ENCODE peak calls at places on chromosome 5, in six cellular contexts. One of them, this sample, is unnamed.

GRCh38 chr5:39219433-39219832 is at the start of gene FYB1:
- DNase-seq in NCI-H1092 treated with DMSO at 0.1 percent for 48 hours: no peak
- DNase-seq in coronary artery: no peak
- DNase-seq in endothelial cell of umbilical vein: no peak
- DNase-seq in fibroblast of villous mesenchyme: peak
- DNase-seq in fibroblast of mammary gland: peak
- DNase-seq in this sample: no peak

GRCh38 chr5:79512692-79513518 is 1.0 kb downstream of the HOMER1 start:
- DNase-seq in NCI-H1092 treated with DMSO at 0.1 percent for 48 hours: no peak
- DNase-seq in coronary artery: no peak
- DNase-seq in endothelial cell of umbilical vein: peak
- DNase-seq in fibroblast of villous mesenchyme: no peak
- DNase-seq in fibroblast of mammary gland: peak
- DNase-seq in this sample: no peak

GRCh38 chr5:64347308-64347707 is 158.5 kb upstream of the RGS7BP start:
- DNase-seq in NCI-H1092 treated with DMSO at 0.1 percent for 48 hours: no peak
- DNase-seq in coronary artery: no peak
- DNase-seq in endothelial cell of umbilical vein: peak
- DNase-seq in fibroblast of villous mesenchyme: no peak
- DNase-seq in fibroblast of mammary gland: no peak
- DNase-seq in this sample: no peak

GRCh38 chr5:55544341-55544740 is 9.6 kb upstream of the PLPP1 start:
- DNase-seq in NCI-H1092 treated with DMSO at 0.1 percent for 48 hours: no peak
- DNase-seq in coronary artery: no peak
- DNase-seq in endothelial cell of umbilical vein: no peak
- DNase-seq in fibroblast of villous mesenchyme: no peak
- DNase-seq in fibroblast of mammary gland: peak
- DNase-seq in this sample: no peak

GRCh38 chr5:159184858-159185381 is 24.4 kb downstream of the RNF145 start:
- DNase-seq in NCI-H1092 treated with DMSO at 0.1 percent for 48 hours: no peak
- DNase-seq in coronary artery: no peak
- DNase-seq in endothelial cell of umbilical vein: peak
- DNase-seq in fibroblast of villous mesenchyme: peak
- DNase-seq in fibroblast of mammary gland: peak
- DNase-seq in this sample: no peak

GRCh38 chr5:150317048-150318003 is 14.6 kb upstream of the ARSI start:
- DNase-seq in NCI-H1092 treated with DMSO at 0.1 percent for 48 hours: no peak
- DNase-seq in coronary artery: no peak
- DNase-seq in endothelial cell of umbilical vein: peak
- DNase-seq in fibroblast of villous mesenchyme: peak
- DNase-seq in fibroblast of mammary gland: peak
- DNase-seq in this sample: no peak

GRCh38 chr5:138287252-138287651 is 12.8 kb upstream of the GFRA3 start:
- DNase-seq in NCI-H1092 treated with DMSO at 0.1 percent for 48 hours: no peak
- DNase-seq in coronary artery: no peak
- DNase-seq in endothelial cell of umbilical vein: no peak
- DNase-seq in fibroblast of villous mesenchyme: no peak
- DNase-seq in fibroblast of mammary gland: no peak
- DNase-seq in this sample: no peak

GRCh38 chr5:393846-394275 is 49.1 kb upstream of the EXOC3 start:
- DNase-seq in NCI-H1092 treated with DMSO at 0.1 percent for 48 hours: no peak
- DNase-seq in coronary artery: peak
- DNase-seq in endothelial cell of umbilical vein: no peak
- DNase-seq in fibroblast of villous mesenchyme: no peak
- DNase-seq in fibroblast of mammary gland: no peak
- DNase-seq in this sample: no peak

GRCh38 chr5:63401434-63402046 is 560.7 kb downstream of the HTR1A start:
- DNase-seq in NCI-H1092 treated with DMSO at 0.1 percent for 48 hours: peak
- DNase-seq in coronary artery: no peak
- DNase-seq in endothelial cell of umbilical vein: peak
- DNase-seq in fibroblast of villous mesenchyme: peak
- DNase-seq in fibroblast of mammary gland: peak
- DNase-seq in this sample: no peak

GRCh38 chr5:93603711-93604118 is 20.7 kb downstream of the NR2F1 start:
- DNase-seq in NCI-H1092 treated with DMSO at 0.1 percent for 48 hours: no peak
- DNase-seq in coronary artery: no peak
- DNase-seq in endothelial cell of umbilical vein: no peak
- DNase-seq in fibroblast of villous mesenchyme: peak
- DNase-seq in fibroblast of mammary gland: no peak
- DNase-seq in this sample: no peak

GRCh38 chr5:152092580-152092979 is 167.9 kb upstream of the GLRA1 start:
- DNase-seq in NCI-H1092 treated with DMSO at 0.1 percent for 48 hours: no peak
- DNase-seq in coronary artery: no peak
- DNase-seq in endothelial cell of umbilical vein: no peak
- DNase-seq in fibroblast of villous mesenchyme: no peak
- DNase-seq in fibroblast of mammary gland: peak
- DNase-seq in this sample: peak

GRCh38 chr5:1594336-1595106 is 70.8 kb upstream of the LPCAT1 start:
- DNase-seq in NCI-H1092 treated with DMSO at 0.1 percent for 48 hours: peak
- DNase-seq in coronary artery: no peak
- DNase-seq in endothelial cell of umbilical vein: peak
- DNase-seq in fibroblast of villous mesenchyme: peak
- DNase-seq in fibroblast of mammary gland: peak
- DNase-seq in this sample: no peak

GRCh38 chr5:78127875-78128274 is 166.6 kb downstream of the AP3B1 start:
- DNase-seq in NCI-H1092 treated with DMSO at 0.1 percent for 48 hours: no peak
- DNase-seq in coronary artery: no peak
- DNase-seq in endothelial cell of umbilical vein: no peak
- DNase-seq in fibroblast of villous mesenchyme: no peak
- DNase-seq in fibroblast of mammary gland: no peak
- DNase-seq in this sample: no peak

GRCh38 chr5:73633060-73633459 is 7.1 kb downstream of the ARHGEF28 start:
- DNase-seq in NCI-H1092 treated with DMSO at 0.1 percent for 48 hours: no peak
- DNase-seq in coronary artery: no peak
- DNase-seq in endothelial cell of umbilical vein: no peak
- DNase-seq in fibroblast of villous mesenchyme: no peak
- DNase-seq in fibroblast of mammary gland: no peak
- DNase-seq in this sample: peak

GRCh38 chr5:176610430-176610763 is 441 bp upstream of the GPRIN1 start:
- DNase-seq in NCI-H1092 treated with DMSO at 0.1 percent for 48 hours: peak
- DNase-seq in coronary artery: no peak
- DNase-seq in endothelial cell of umbilical vein: no peak
- DNase-seq in fibroblast of villous mesenchyme: no peak
- DNase-seq in fibroblast of mammary gland: no peak
- DNase-seq in this sample: no peak

GRCh38 chr5:81895312-81895711 is 76.5 kb upstream of the ATG10 start:
- DNase-seq in NCI-H1092 treated with DMSO at 0.1 percent for 48 hours: no peak
- DNase-seq in coronary artery: no peak
- DNase-seq in endothelial cell of umbilical vein: no peak
- DNase-seq in fibroblast of villous mesenchyme: no peak
- DNase-seq in fibroblast of mammary gland: peak
- DNase-seq in this sample: no peak

GRCh38 chr5:177403826-177404640 is 3.6 kb upstream of the PFN3 start:
- DNase-seq in NCI-H1092 treated with DMSO at 0.1 percent for 48 hours: peak
- DNase-seq in coronary artery: no peak
- DNase-seq in endothelial cell of umbilical vein: peak
- DNase-seq in fibroblast of villous mesenchyme: peak
- DNase-seq in fibroblast of mammary gland: peak
- DNase-seq in this sample: peak

GRCh38 chr5:154480847-154481246 is 2.8 kb upstream of the HAND1 start:
- DNase-seq in NCI-H1092 treated with DMSO at 0.1 percent for 48 hours: no peak
- DNase-seq in coronary artery: no peak
- DNase-seq in endothelial cell of umbilical vein: no peak
- DNase-seq in fibroblast of villous mesenchyme: no peak
- DNase-seq in fibroblast of mammary gland: no peak
- DNase-seq in this sample: no peak

GRCh38 chr5:56450766-56451165 is 217.6 kb upstream of the ANKRD55 start:
- DNase-seq in NCI-H1092 treated with DMSO at 0.1 percent for 48 hours: no peak
- DNase-seq in coronary artery: no peak
- DNase-seq in endothelial cell of umbilical vein: no peak
- DNase-seq in fibroblast of villous mesenchyme: no peak
- DNase-seq in fibroblast of mammary gland: no peak
- DNase-seq in this sample: no peak

GRCh38 chr5:175582697-175583096 is 75.2 kb upstream of the HRH2 start:
- DNase-seq in NCI-H1092 treated with DMSO at 0.1 percent for 48 hours: no peak
- DNase-seq in coronary artery: no peak
- DNase-seq in endothelial cell of umbilical vein: no peak
- DNase-seq in fibroblast of villous mesenchyme: no peak
- DNase-seq in fibroblast of mammary gland: no peak
- DNase-seq in this sample: no peak

GRCh38 chr5:34555699-34556513 is 100.2 kb upstream of the RAI14 start:
- DNase-seq in NCI-H1092 treated with DMSO at 0.1 percent for 48 hours: no peak
- DNase-seq in coronary artery: no peak
- DNase-seq in endothelial cell of umbilical vein: no peak
- DNase-seq in fibroblast of villous mesenchyme: peak
- DNase-seq in fibroblast of mammary gland: no peak
- DNase-seq in this sample: no peak

GRCh38 chr5:104347119-104347708 is 784.6 kb upstream of the NUDT12 start:
- DNase-seq in NCI-H1092 treated with DMSO at 0.1 percent for 48 hours: peak
- DNase-seq in coronary artery: no peak
- DNase-seq in endothelial cell of umbilical vein: peak
- DNase-seq in fibroblast of villous mesenchyme: peak
- DNase-seq in fibroblast of mammary gland: peak
- DNase-seq in this sample: no peak

GRCh38 chr5:151155149-151155776 is 2.3 kb downstream of the ANXA6 start:
- DNase-seq in NCI-H1092 treated with DMSO at 0.1 percent for 48 hours: no peak
- DNase-seq in coronary artery: no peak
- DNase-seq in endothelial cell of umbilical vein: no peak
- DNase-seq in fibroblast of villous mesenchyme: peak
- DNase-seq in fibroblast of mammary gland: peak
- DNase-seq in this sample: no peak

GRCh38 chr5:149400304-149400703 is 21.2 kb upstream of the IL17B start:
- DNase-seq in NCI-H1092 treated with DMSO at 0.1 percent for 48 hours: no peak
- DNase-seq in coronary artery: no peak
- DNase-seq in endothelial cell of umbilical vein: no peak
- DNase-seq in fibroblast of villous mesenchyme: peak
- DNase-seq in fibroblast of mammary gland: no peak
- DNase-seq in this sample: no peak

GRCh38 chr5:155844541-155844940 is 482.4 kb upstream of the SGCD start:
- DNase-seq in NCI-H1092 treated with DMSO at 0.1 percent for 48 hours: no peak
- DNase-seq in coronary artery: no peak
- DNase-seq in endothelial cell of umbilical vein: no peak
- DNase-seq in fibroblast of villous mesenchyme: no peak
- DNase-seq in fibroblast of mammary gland: no peak
- DNase-seq in this sample: no peak

This sample was measured in esophagus muscularis mucosa.